ENCODE peak calls at places on chromosomes 16 and 17, in nine cellular contexts. A is activated CD4-positive, alpha-beta memory T cell treated with anti-CD3 and anti-CD28 coated beads, Interleukin-2, amount 10 ng/mL, durations not matched to agents 7 days and 5 days; L is heart right ventricle; O is GM23248; Z is EL; B is AG04450; S is thoracic aorta; Q is HuH-7; C is Ammon's horn. Y is an unnamed sample.
A peak's percentile ranks its signal among the peaks of the same experiment; 100 is the strongest.

GRCh38 chr17:81439926-81440450 is 44.7 kb downstream of the BAHCC1 start:
- DNase-seq in A (no peak), L (no peak), O (no peak), Z (no peak), B (no peak), S (no peak), Q (no peak), C (no peak), Y (no peak)

GRCh38 chr16:17921357-17921978 is 415.1 kb downstream of the NPIPA8 start:
- DNase-seq in A (peak; percentile 68), L (no peak), O (peak; percentile 2), Z (peak; percentile 28), B (no peak), S (no peak), Q (peak; percentile 37), C (no peak), Y (peak; percentile 8)

GRCh38 chr16:78194948-78195347 is 95.5 kb downstream of the WWOX start:
- DNase-seq in A (no peak), L (no peak), O (no peak), Z (no peak), B (no peak), S (no peak), Q (no peak), C (no peak), Y (no peak)

GRCh38 chr16:22751104-22751667 is 62.8 kb upstream of the HS3ST2 start:
- DNase-seq in A (no peak), L (no peak), O (no peak), Z (no peak), B (no peak), S (no peak), Q (no peak), C (no peak), Y (no peak)

GRCh38 chr16:24775455-24775854 is 46.0 kb downstream of the TNRC6A start:
- DNase-seq in A (no peak), L (no peak), O (peak; percentile 48), Z (no peak), B (no peak), S (no peak), Q (peak; percentile 23), C (no peak), Y (no peak)

GRCh38 chr17:82357394-82357793 is 1.7 kb upstream of the TEX19 start:
- DNase-seq in A (no peak), L (no peak), O (no peak), Z (no peak), B (no peak), S (no peak), Q (no peak), C (no peak), Y (no peak)

GRCh38 chr17:75325827-75326586 is 36.8 kb upstream of the SLC25A19 start:
- DNase-seq in A (no peak), L (no peak), O (peak; percentile 43), Z (peak; percentile 92), B (no peak), S (no peak), Q (no peak), C (peak; percentile 32), Y (peak; percentile 81)

GRCh38 chr17:34519286-34519685 is 60.1 kb upstream of the TMEM132E start:
- DNase-seq in A (peak; percentile 19), L (no peak), O (peak; percentile 2), Z (no peak), B (no peak), S (no peak), Q (no peak), C (no peak), Y (peak; percentile 2)

GRCh38 chr16:87556941-87557459 is 45.3 kb upstream of the JPH3 start:
- DNase-seq in A (no peak), L (peak; percentile 73), O (peak; percentile 46), Z (no peak), B (no peak), S (no peak), Q (no peak), C (no peak), Y (no peak)

GRCh38 chr16:30395155-30395991 is at the start of gene ZNF48:
- DNase-seq in A (peak; percentile 59), L (peak; percentile 88), O (peak; percentile 94), Z (peak; percentile 84), B (peak; percentile 63), S (no peak), Q (peak; percentile 76), C (peak; percentile 94), Y (peak; percentile 87)

GRCh38 chr17:46910179-46910927 is 12.6 kb upstream of the GOSR2 start:
- DNase-seq in A (no peak), L (no peak), O (no peak), Z (no peak), B (no peak), S (no peak), Q (no peak), C (no peak), Y (no peak)

GRCh38 chr16:89244754-89245153 is 27.3 kb downstream of the ZNF778 start:
- DNase-seq in A (no peak), L (no peak), O (no peak), Z (no peak), B (no peak), S (no peak), Q (no peak), C (no peak), Y (no peak)

GRCh38 chr17:31413871-31414589 is 22.6 kb downstream of the RAB11FIP4 start:
- DNase-seq in A (no peak), L (no peak), O (peak; percentile 89), Z (peak; percentile 73), B (peak; percentile 39), S (no peak), Q (no peak), C (peak; percentile 95), Y (peak; percentile 40)

Y was measured in M059J.